ENCODE peak calls at places on chromosomes 11 and 22, in four cellular contexts. L is T-cell, A is frontal cortex, U is NCI-H1694 treated with DMSO at 0.1 percent for 48 hours. Q is an unnamed sample.

GRCh38 chr22:44351685-44352377 is 39.1 kb upstream of the SHISAL1 start:
- DNase-seq in U (peak), L (no peak), A (peak), Q (no peak)

GRCh38 chr22:30228509-30229359 is 17.8 kb downstream of the LIF start:
- DNase-seq in L (no peak), A (no peak), U (no peak), Q (no peak)

GRCh38 chr11:66996609-66997273 is 21.6 kb downstream of the C11orf86 start:
- DNase-seq in U (no peak), L (no peak), A (no peak), Q (no peak)

GRCh38 chr22:43110927-43111623 is 525 bp downstream of the BIK start:
- DNase-seq in L (peak), A (no peak), U (no peak), Q (peak)

GRCh38 chr11:66625041-66625751 is 8.8 kb downstream of the RBM14 start:
- DNase-seq in L (no peak), U (no peak), A (no peak), Q (no peak)

GRCh38 chr22:30252411-30253204 is 6.0 kb upstream of the LIF start:
- DNase-seq in L (no peak), U (no peak), A (no peak), Q (no peak)

GRCh38 chr11:117428856-117429229 is 101.2 kb downstream of the CEP164 start:
- DNase-seq in U (no peak), L (no peak), A (no peak), Q (no peak)

GRCh38 chr11:35786188-35786587 is 123.6 kb downstream of the TRIM44 start:
- DNase-seq in A (no peak), L (no peak), U (no peak), Q (no peak)

GRCh38 chr22:29268511-29269229 is 602 bp downstream of the EWSR1 start:
- DNase-seq in A (peak), U (no peak), L (peak), Q (peak)

GRCh38 chr22:28018461-28018927 is 99.4 kb upstream of the PITPNB start:
- DNase-seq in U (no peak), A (no peak), L (no peak), Q (peak)

GRCh38 chr11:74276581-74276980 is 34.9 kb downstream of the P4HA3 start:
- DNase-seq in A (no peak), L (no peak), U (no peak), Q (no peak)

GRCh38 chr11:126115820-126116319 is 53.2 kb upstream of the CDON start:
- DNase-seq in A (peak), L (no peak), U (no peak), Q (no peak)

GRCh38 chr22:50046481-50047245 is 11.4 kb downstream of the TTLL8 start:
- DNase-seq in A (no peak), U (no peak), L (no peak), Q (no peak)

GRCh38 chr22:48103126-48103875 is 1340.9 kb downstream of the TBC1D22A start:
- DNase-seq in A (no peak), L (no peak), U (peak), Q (no peak)

GRCh38 chr11:65502274-65502851 is 3.5 kb downstream of the MALAT1 start:
- DNase-seq in L (no peak), A (no peak), U (no peak), Q (no peak)

GRCh38 chr22:38305481-38306448 is 11.5 kb downstream of the CSNK1E start:
- DNase-seq in A (no peak), U (no peak), L (peak), Q (peak)

GRCh38 chr11:689630-690029 is 5.4 kb downstream of the DEAF1 start:
- DNase-seq in L (no peak), A (no peak), U (no peak), Q (no peak)

GRCh38 chr11:125110996-125111340 is 458 bp downstream of the TMEM218 start:
- DNase-seq in U (no peak), L (no peak), A (no peak), Q (no peak)

GRCh38 chr22:44391026-44391425 is 78.3 kb upstream of the SHISAL1 start:
- DNase-seq in L (no peak), U (no peak), A (no peak), Q (no peak)

GRCh38 chr22:39956932-39957664 is 3.1 kb upstream of the TMA7B start:
- DNase-seq in L (no peak), A (no peak), U (no peak), Q (peak)

GRCh38 chr11:100004541-100004940 is 682.5 kb upstream of the ARHGAP42 start:
- DNase-seq in U (no peak), L (no peak), A (no peak), Q (no peak)

GRCh38 chr22:35367331-35367886 is 13.5 kb upstream of the HMOX1 start:
- DNase-seq in L (no peak), A (no peak), U (no peak), Q (peak)